ENCODE peak calls at places on chromosomes 6 and 20, in eight cellular contexts. One of them, this sample, is unnamed.

GRCh38 chr20:47257771-47258170 is 98.7 kb downstream of the ZMYND8 start:
- DNase-seq in AG04450: no peak
- DNase-seq in SK-N-SH: no peak
- DNase-seq in cardiac fibroblast: no peak
- DNase-seq in nephron progenitor cell: no peak
- DNase-seq in brain microvascular endothelial cell: no peak
- DNase-seq in GM23338: no peak
- DNase-seq in body of pancreas: no peak
- DNase-seq in this sample: no peak

GRCh38 chr6:166752097-166752496 is 125.0 kb upstream of the RPS6KA2 start:
- DNase-seq in AG04450: no peak
- DNase-seq in SK-N-SH: no peak
- DNase-seq in cardiac fibroblast: no peak
- DNase-seq in nephron progenitor cell: no peak
- DNase-seq in brain microvascular endothelial cell: no peak
- DNase-seq in GM23338: no peak
- DNase-seq in body of pancreas: no peak
- DNase-seq in this sample: no peak

GRCh38 chr6:36350681-36351091 is 14.0 kb upstream of the BNIP5 start:
- DNase-seq in AG04450: peak; percentile 39
- DNase-seq in SK-N-SH: no peak
- DNase-seq in cardiac fibroblast: peak; percentile 98
- DNase-seq in nephron progenitor cell: no peak
- DNase-seq in brain microvascular endothelial cell: peak; percentile 98
- DNase-seq in GM23338: no peak
- DNase-seq in body of pancreas: peak; percentile 36
- DNase-seq in this sample: no peak

GRCh38 chr20:38270869-38271608 is 10.5 kb upstream of the KIAA1755 start:
- DNase-seq in AG04450: peak; percentile 92
- DNase-seq in SK-N-SH: no peak
- DNase-seq in cardiac fibroblast: peak; percentile 97
- DNase-seq in nephron progenitor cell: no peak
- DNase-seq in brain microvascular endothelial cell: peak; percentile 97
- DNase-seq in GM23338: no peak
- DNase-seq in body of pancreas: no peak
- DNase-seq in this sample: no peak

GRCh38 chr6:29589423-29590048 is 4.6 kb downstream of the OR2H2 start:
- DNase-seq in AG04450: peak; percentile 10
- DNase-seq in SK-N-SH: peak; percentile 54
- DNase-seq in cardiac fibroblast: peak; percentile 58
- DNase-seq in nephron progenitor cell: peak; percentile 59
- DNase-seq in brain microvascular endothelial cell: peak; percentile 59
- DNase-seq in GM23338: peak; percentile 78
- DNase-seq in body of pancreas: peak; percentile 65
- DNase-seq in this sample: peak; percentile 71

GRCh38 chr6:122845916-122846632 is 57.0 kb downstream of the SMPDL3A start:
- DNase-seq in AG04450: no peak
- DNase-seq in SK-N-SH: no peak
- DNase-seq in cardiac fibroblast: peak; percentile 16
- DNase-seq in nephron progenitor cell: no peak
- DNase-seq in brain microvascular endothelial cell: peak; percentile 5
- DNase-seq in GM23338: no peak
- DNase-seq in body of pancreas: no peak
- DNase-seq in this sample: no peak

GRCh38 chr20:16761305-16761829 is 13.2 kb downstream of the OTOR start:
- DNase-seq in AG04450: peak; percentile 44
- DNase-seq in SK-N-SH: peak; percentile 53
- DNase-seq in cardiac fibroblast: peak; percentile 82
- DNase-seq in nephron progenitor cell: peak; percentile 53
- DNase-seq in brain microvascular endothelial cell: peak; percentile 59
- DNase-seq in GM23338: peak; percentile 85
- DNase-seq in body of pancreas: peak; percentile 60
- DNase-seq in this sample: peak; percentile 56

GRCh38 chr20:2688041-2688591 is 4.5 kb upstream of the EBF4 start:
- DNase-seq in AG04450: no peak
- DNase-seq in SK-N-SH: peak; percentile 76
- DNase-seq in cardiac fibroblast: peak; percentile 66
- DNase-seq in nephron progenitor cell: peak; percentile 68
- DNase-seq in brain microvascular endothelial cell: peak; percentile 48
- DNase-seq in GM23338: peak; percentile 87
- DNase-seq in body of pancreas: peak; percentile 60
- DNase-seq in this sample: peak; percentile 94

GRCh38 chr6:36947570-36948351 is 6.8 kb upstream of the PI16 start:
- DNase-seq in AG04450: no peak
- DNase-seq in SK-N-SH: no peak
- DNase-seq in cardiac fibroblast: no peak
- DNase-seq in nephron progenitor cell: no peak
- DNase-seq in brain microvascular endothelial cell: no peak
- DNase-seq in GM23338: no peak
- DNase-seq in body of pancreas: no peak
- DNase-seq in this sample: peak; percentile 48

GRCh38 chr20:18638768-18639167 is 50.9 kb downstream of the DTD1 start:
- DNase-seq in AG04450: no peak
- DNase-seq in SK-N-SH: no peak
- DNase-seq in cardiac fibroblast: no peak
- DNase-seq in nephron progenitor cell: no peak
- DNase-seq in brain microvascular endothelial cell: no peak
- DNase-seq in GM23338: no peak
- DNase-seq in body of pancreas: no peak
- DNase-seq in this sample: no peak

GRCh38 chr20:25479638-25480037 is 72.2 kb downstream of the GINS1 start:
- DNase-seq in AG04450: no peak
- DNase-seq in SK-N-SH: no peak
- DNase-seq in cardiac fibroblast: no peak
- DNase-seq in nephron progenitor cell: no peak
- DNase-seq in brain microvascular endothelial cell: no peak
- DNase-seq in GM23338: no peak
- DNase-seq in body of pancreas: no peak
- DNase-seq in this sample: no peak

GRCh38 chr20:25480156-25480555 is 72.7 kb downstream of the GINS1 start:
- DNase-seq in AG04450: no peak
- DNase-seq in SK-N-SH: no peak
- DNase-seq in cardiac fibroblast: no peak
- DNase-seq in nephron progenitor cell: no peak
- DNase-seq in brain microvascular endothelial cell: no peak
- DNase-seq in GM23338: no peak
- DNase-seq in body of pancreas: no peak
- DNase-seq in this sample: no peak

GRCh38 chr20:25481918-25482253 is 74.4 kb downstream of the GINS1 start:
- DNase-seq in AG04450: no peak
- DNase-seq in SK-N-SH: no peak
- DNase-seq in cardiac fibroblast: no peak
- DNase-seq in nephron progenitor cell: no peak
- DNase-seq in brain microvascular endothelial cell: no peak
- DNase-seq in GM23338: no peak
- DNase-seq in body of pancreas: no peak
- DNase-seq in this sample: no peak

GRCh38 chr20:25480797-25481196 is 73.3 kb downstream of the GINS1 start:
- DNase-seq in AG04450: no peak
- DNase-seq in SK-N-SH: no peak
- DNase-seq in cardiac fibroblast: no peak
- DNase-seq in nephron progenitor cell: no peak
- DNase-seq in brain microvascular endothelial cell: no peak
- DNase-seq in GM23338: no peak
- DNase-seq in body of pancreas: no peak
- DNase-seq in this sample: no peak

DNA sequence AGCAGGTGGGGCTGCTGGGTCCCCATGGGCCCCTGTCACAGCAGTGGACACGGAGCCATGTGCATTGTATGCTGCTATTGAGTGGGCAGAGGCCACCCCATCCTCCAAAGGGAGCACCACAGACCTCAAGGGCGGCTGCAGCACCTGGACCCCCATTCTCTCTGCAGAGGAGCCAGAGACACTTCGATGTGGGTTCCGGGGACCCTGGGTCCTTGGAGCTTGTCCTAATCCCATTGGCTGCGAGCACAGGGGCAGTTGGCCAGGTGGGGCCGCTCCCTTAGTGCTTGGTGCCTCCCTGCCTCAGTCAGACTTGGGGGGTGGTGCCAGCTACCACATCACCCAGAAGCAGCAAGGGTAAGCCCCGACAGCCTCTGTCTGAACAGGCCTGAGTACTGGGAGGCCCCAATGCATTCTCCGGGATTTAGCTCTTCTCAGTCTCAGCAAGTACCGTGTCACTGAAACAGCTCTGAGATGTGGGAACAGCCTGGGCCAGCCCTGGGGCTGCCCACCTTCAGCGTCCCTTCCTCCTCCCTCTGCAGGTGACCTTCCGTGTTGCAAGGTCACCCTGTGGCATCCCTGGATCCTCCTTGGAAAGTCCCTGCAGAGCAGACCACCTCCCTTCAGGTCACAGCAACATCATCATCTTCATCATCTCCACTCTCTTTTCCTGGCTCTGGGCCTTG is 73.9 kb downstream of the GINS1 start:
- DNase-seq in AG04450: no peak
- DNase-seq in SK-N-SH: no peak
- DNase-seq in cardiac fibroblast: no peak
- DNase-seq in nephron progenitor cell: peak; percentile 20
- DNase-seq in brain microvascular endothelial cell: no peak
- DNase-seq in GM23338: no peak
- DNase-seq in body of pancreas: no peak
- DNase-seq in this sample: no peak
- TF ChIP-seq CTCF in AG04450: peak; percentile 26
- TF ChIP-seq CTCF in SK-N-SH: no peak
- TF ChIP-seq CTCF in cardiac fibroblast: peak; percentile 8
- TF ChIP-seq CTCF in nephron progenitor cell: no peak
- TF ChIP-seq CTCF in brain microvascular endothelial cell: peak; percentile 44
- TF ChIP-seq CTCF in GM23338: no peak
- TF ChIP-seq CTCF in body of pancreas: no peak
- TF ChIP-seq CTCF in this sample: no peak

GRCh38 chr6:81601918-81602317 is 150.6 kb downstream of the TENT5A start:
- DNase-seq in AG04450: no peak
- DNase-seq in SK-N-SH: no peak
- DNase-seq in cardiac fibroblast: no peak
- DNase-seq in nephron progenitor cell: no peak
- DNase-seq in brain microvascular endothelial cell: no peak
- DNase-seq in GM23338: no peak
- DNase-seq in body of pancreas: no peak
- DNase-seq in this sample: no peak

GRCh38 chr6:81608776-81609175 is 143.7 kb downstream of the TENT5A start:
- DNase-seq in AG04450: no peak
- DNase-seq in SK-N-SH: no peak
- DNase-seq in cardiac fibroblast: no peak
- DNase-seq in nephron progenitor cell: no peak
- DNase-seq in brain microvascular endothelial cell: no peak
- DNase-seq in GM23338: no peak
- DNase-seq in body of pancreas: no peak
- DNase-seq in this sample: no peak

GRCh38 chr6:81609736-81610135 is 142.7 kb downstream of the TENT5A start:
- DNase-seq in AG04450: no peak
- DNase-seq in SK-N-SH: no peak
- DNase-seq in cardiac fibroblast: no peak
- DNase-seq in nephron progenitor cell: no peak
- DNase-seq in brain microvascular endothelial cell: no peak
- DNase-seq in GM23338: no peak
- DNase-seq in body of pancreas: no peak
- DNase-seq in this sample: no peak

GRCh38 chr6:81606965-81607381 is 145.5 kb downstream of the TENT5A start:
- DNase-seq in AG04450: peak; percentile 53
- DNase-seq in SK-N-SH: no peak
- DNase-seq in cardiac fibroblast: peak; percentile 6
- DNase-seq in nephron progenitor cell: no peak
- DNase-seq in brain microvascular endothelial cell: no peak
- DNase-seq in GM23338: no peak
- DNase-seq in body of pancreas: no peak
- DNase-seq in this sample: no peak

GRCh38 chr6:81605526-81605925 is 147.0 kb downstream of the TENT5A start:
- DNase-seq in AG04450: no peak
- DNase-seq in SK-N-SH: no peak
- DNase-seq in cardiac fibroblast: no peak
- DNase-seq in nephron progenitor cell: no peak
- DNase-seq in brain microvascular endothelial cell: no peak
- DNase-seq in GM23338: no peak
- DNase-seq in body of pancreas: no peak
- DNase-seq in this sample: no peak
- TF ChIP-seq CTCF in AG04450: no peak
- TF ChIP-seq CTCF in SK-N-SH: no peak
- TF ChIP-seq CTCF in cardiac fibroblast: no peak
- TF ChIP-seq CTCF in nephron progenitor cell: no peak
- TF ChIP-seq CTCF in brain microvascular endothelial cell: no peak
- TF ChIP-seq CTCF in GM23338: no peak
- TF ChIP-seq CTCF in body of pancreas: no peak
- TF ChIP-seq CTCF in this sample: no peak

DNA sequence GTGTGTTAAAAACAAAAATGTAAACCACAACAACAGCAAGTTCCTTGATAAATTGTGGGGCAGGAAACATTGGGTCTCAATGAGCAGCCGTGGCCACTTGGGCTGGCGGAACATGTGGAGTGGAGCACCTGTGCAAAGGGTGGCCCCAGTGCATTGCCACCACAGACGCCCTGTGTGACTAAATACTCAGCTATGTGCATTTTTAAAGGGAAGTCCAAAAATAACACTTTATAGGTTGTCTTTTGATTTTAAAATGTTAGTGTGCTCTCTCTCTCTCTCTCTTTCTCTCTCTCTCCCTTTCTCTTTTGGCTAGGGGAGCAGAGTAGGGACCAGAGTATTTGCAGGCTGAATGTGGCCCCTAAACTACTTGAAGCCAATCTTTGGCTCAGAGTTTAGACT is 236.4 kb downstream of the BCAS1 start:
- DNase-seq in AG04450: no peak
- DNase-seq in SK-N-SH: no peak
- DNase-seq in cardiac fibroblast: no peak
- DNase-seq in nephron progenitor cell: no peak
- DNase-seq in brain microvascular endothelial cell: no peak
- DNase-seq in GM23338: no peak
- DNase-seq in body of pancreas: no peak
- DNase-seq in this sample: peak; percentile 38
- TF ChIP-seq CTCF in AG04450: no peak
- TF ChIP-seq CTCF in SK-N-SH: no peak
- TF ChIP-seq CTCF in cardiac fibroblast: no peak
- TF ChIP-seq CTCF in nephron progenitor cell: no peak
- TF ChIP-seq CTCF in brain microvascular endothelial cell: no peak
- TF ChIP-seq CTCF in GM23338: no peak
- TF ChIP-seq CTCF in body of pancreas: no peak
- TF ChIP-seq CTCF in this sample: no peak

DNA sequence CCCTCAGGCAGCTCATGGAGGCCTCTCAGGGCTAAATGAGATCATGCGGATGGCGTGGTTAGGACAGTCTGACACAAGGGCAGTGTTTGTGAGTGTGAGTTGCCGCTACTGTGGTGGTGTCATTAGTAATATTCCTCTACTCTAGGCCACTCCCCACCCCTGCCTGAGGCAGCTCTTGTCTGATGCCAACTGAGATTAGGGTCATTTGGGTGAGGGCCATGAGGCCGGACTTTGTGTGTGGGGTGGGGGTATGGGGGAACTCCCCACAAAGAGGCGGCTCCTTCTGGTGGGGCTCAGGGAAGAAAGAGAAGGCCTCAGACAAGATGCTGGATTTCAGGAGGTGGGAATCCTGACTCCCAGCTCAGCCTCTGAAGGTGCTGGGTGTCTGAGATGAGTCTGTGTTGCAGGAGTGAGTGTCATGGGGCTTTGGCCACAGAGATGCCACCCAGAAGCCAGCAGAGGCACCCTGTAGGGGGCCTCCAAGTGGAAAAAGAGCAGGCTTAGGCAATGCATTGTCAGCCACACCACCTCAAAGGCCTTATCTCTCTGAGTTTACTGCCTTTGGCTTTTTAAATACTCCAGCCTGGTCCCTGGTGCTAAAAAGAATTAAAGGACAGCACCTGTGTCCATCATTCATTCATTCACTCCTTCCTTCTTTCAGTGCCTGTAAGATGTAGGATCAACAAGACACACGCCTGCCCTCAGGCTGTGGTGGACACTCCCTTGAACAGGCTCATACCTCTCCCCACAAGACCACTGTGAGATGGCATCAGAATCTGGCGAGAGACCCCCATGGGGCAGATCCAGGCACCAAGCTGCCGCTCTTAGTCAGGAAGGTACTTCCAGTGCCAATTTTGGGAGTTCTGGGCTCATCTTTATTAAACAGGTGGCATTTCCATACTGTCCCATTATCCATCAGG is 175.2 kb downstream of the MRPL14 start:
- DNase-seq in AG04450: no peak
- DNase-seq in SK-N-SH: no peak
- DNase-seq in cardiac fibroblast: no peak
- DNase-seq in nephron progenitor cell: no peak
- DNase-seq in brain microvascular endothelial cell: no peak
- DNase-seq in GM23338: no peak
- DNase-seq in body of pancreas: no peak
- DNase-seq in this sample: no peak
- TF ChIP-seq CTCF in AG04450: no peak
- TF ChIP-seq CTCF in SK-N-SH: no peak
- TF ChIP-seq CTCF in cardiac fibroblast: no peak
- TF ChIP-seq CTCF in nephron progenitor cell: no peak
- TF ChIP-seq CTCF in brain microvascular endothelial cell: no peak
- TF ChIP-seq CTCF in GM23338: no peak
- TF ChIP-seq CTCF in body of pancreas: no peak
- TF ChIP-seq CTCF in this sample: no peak